ENCODE peak calls at places on chromosomes 4 and X, in five cellular contexts. U, K, L, M and V are unnamed samples.

GRCh38 chr4:39719804-39720580 is 22.1 kb downstream of the UBE2K start:
- DNase-seq in U (no peak), K (no peak), L (no peak), M (no peak), V (no peak)

GRCh38 chr4:86032476-86033022 is 327.3 kb downstream of the MAPK10 start:
- DNase-seq in U (peak; percentile 61), K (peak; percentile 7), L (no peak), M (peak; percentile 20), V (no peak)

GRCh38 chrX:110310896-110311295 is 7.0 kb downstream of the AMMECR1 start:
- DNase-seq in U (peak; percentile 62), K (no peak), L (no peak), M (no peak), V (no peak)

GRCh38 chr4:108493596-108493931 is 126.8 kb upstream of the RPL34 start:
- DNase-seq in U (no peak), K (no peak), L (no peak), M (no peak), V (no peak)

GRCh38 chr4:54400802-54401201 is 171.7 kb downstream of the PDGFRA start:
- DNase-seq in U (peak; percentile 66), K (no peak), L (no peak), M (no peak), V (no peak)

GRCh38 chrX:143115466-143115865 is 89.7 kb downstream of the SPANXN4 start:
- DNase-seq in U (no peak), K (no peak), L (no peak), M (no peak), V (no peak)

GRCh38 chrX:118973389-118974087 is 880 bp upstream of the LONRF3 start:
- DNase-seq in U (no peak), K (no peak), L (no peak), M (no peak), V (no peak)

GRCh38 chr4:180913750-180914149 is 1329.5 kb upstream of the TENM3 start:
- DNase-seq in U (no peak), K (no peak), L (no peak), M (peak; percentile 18), V (no peak)

GRCh38 chr4:104408893-104409292 is 85.8 kb downstream of the CXXC4 start:
- DNase-seq in U (no peak), K (no peak), L (no peak), M (no peak), V (no peak)

GRCh38 chr4:242121-242848 is 63.0 kb downstream of the ZNF732 start:
- DNase-seq in U (peak; percentile 21), K (no peak), L (peak; percentile 64), M (peak; percentile 42), V (peak; percentile 69)

GRCh38 chr4:151420408-151420807 is 11.4 kb downstream of the FHIP1A start:
- DNase-seq in U (no peak), K (no peak), L (no peak), M (no peak), V (no peak)

GRCh38 chr4:178316211-178316610 is 874.0 kb upstream of the AGA start:
- DNase-seq in U (no peak), K (no peak), L (no peak), M (peak; percentile 69), V (no peak)

GRCh38 chrX:14753436-14753835 is 119.4 kb downstream of the FANCB start:
- DNase-seq in U (peak; percentile 6), K (no peak), L (no peak), M (no peak), V (no peak)

GRCh38 chr4:29304595-29304994 is 1415.6 kb upstream of the PCDH7 start:
- DNase-seq in U (peak; percentile 74), K (no peak), L (no peak), M (no peak), V (no peak)

GRCh38 chrX:72247206-72247944 is 8.5 kb upstream of the ERCC6L start:
- DNase-seq in U (no peak), K (no peak), L (peak; percentile 74), M (no peak), V (no peak)

GRCh38 chr4:53656421-53656981 is 65.2 kb upstream of the LNX1 start:
- DNase-seq in U (peak; percentile 43), K (no peak), L (no peak), M (no peak), V (no peak)